ENCODE peak calls at places on chromosomes 3 and 15, in seven cellular contexts. One of them, this sample, is unnamed.

GRCh38 chr3:24680214-24680967 is 185.7 kb upstream of the THRB start:
- DNase-seq in tibial nerve: peak; percentile 66
- DNase-seq in adrenal gland: peak; percentile 64
- DNase-seq in IMR-90: no peak
- DNase-seq in breast epithelium: no peak
- DNase-seq in A549: peak; percentile 58
- DNase-seq in lower leg skin: no peak
- DNase-seq in this sample: no peak

GRCh38 chr3:76097588-76097975 is 312.2 kb upstream of the ZNF717 start:
- DNase-seq in lower leg skin: no peak
- DNase-seq in A549: no peak
- DNase-seq in adrenal gland: no peak
- DNase-seq in IMR-90: peak; percentile 6
- DNase-seq in tibial nerve: no peak
- DNase-seq in breast epithelium: no peak
- DNase-seq in this sample: no peak

GRCh38 chr3:25448750-25449684 is 21.0 kb downstream of the RARB start:
- DNase-seq in IMR-90: peak; percentile 43
- DNase-seq in breast epithelium: peak; percentile 68
- DNase-seq in A549: peak; percentile 60
- DNase-seq in adrenal gland: peak; percentile 82
- DNase-seq in tibial nerve: peak; percentile 77
- DNase-seq in lower leg skin: peak; percentile 91
- DNase-seq in this sample: peak; percentile 25

GRCh38 chr3:26202169-26202568 is 412.3 kb downstream of the OXSM start:
- DNase-seq in tibial nerve: no peak
- DNase-seq in adrenal gland: no peak
- DNase-seq in lower leg skin: no peak
- DNase-seq in A549: no peak
- DNase-seq in breast epithelium: no peak
- DNase-seq in IMR-90: no peak
- DNase-seq in this sample: no peak

GRCh38 chr3:142815803-142816202 is 73.1 kb downstream of the PCOLCE2 start:
- DNase-seq in IMR-90: no peak
- DNase-seq in adrenal gland: no peak
- DNase-seq in lower leg skin: no peak
- DNase-seq in A549: no peak
- DNase-seq in breast epithelium: no peak
- DNase-seq in tibial nerve: no peak
- DNase-seq in this sample: no peak

GRCh38 chr3:81585937-81586336 is 175.5 kb downstream of the GBE1 start:
- DNase-seq in IMR-90: no peak
- DNase-seq in adrenal gland: no peak
- DNase-seq in breast epithelium: no peak
- DNase-seq in lower leg skin: no peak
- DNase-seq in tibial nerve: no peak
- DNase-seq in A549: no peak
- DNase-seq in this sample: no peak

GRCh38 chr3:37218206-37218605 is 43.8 kb upstream of the LRRFIP2 start:
- DNase-seq in A549: no peak
- DNase-seq in lower leg skin: no peak
- DNase-seq in tibial nerve: no peak
- DNase-seq in breast epithelium: no peak
- DNase-seq in IMR-90: no peak
- DNase-seq in adrenal gland: no peak
- DNase-seq in this sample: no peak

GRCh38 chr3:180870008-180870733 is 42.3 kb upstream of the FXR1 start:
- DNase-seq in lower leg skin: peak; percentile 86
- DNase-seq in IMR-90: no peak
- DNase-seq in A549: no peak
- DNase-seq in breast epithelium: no peak
- DNase-seq in tibial nerve: peak; percentile 30
- DNase-seq in adrenal gland: peak; percentile 15
- DNase-seq in this sample: no peak

GRCh38 chr3:167913218-167913902 is 177.8 kb downstream of the SERPINI1 start:
- DNase-seq in A549: peak; percentile 5
- DNase-seq in breast epithelium: no peak
- DNase-seq in tibial nerve: peak; percentile 6
- DNase-seq in lower leg skin: no peak
- DNase-seq in adrenal gland: no peak
- DNase-seq in IMR-90: peak; percentile 3
- DNase-seq in this sample: no peak

GRCh38 chr15:57133127-57133968 is 214.9 kb downstream of the TCF12 start:
- DNase-seq in A549: no peak
- DNase-seq in IMR-90: peak; percentile 34
- DNase-seq in tibial nerve: no peak
- DNase-seq in adrenal gland: no peak
- DNase-seq in lower leg skin: no peak
- DNase-seq in breast epithelium: no peak
- DNase-seq in this sample: no peak

GRCh38 chr3:133563186-133563591 is 10.3 kb upstream of the CDV3 start:
- DNase-seq in tibial nerve: no peak
- DNase-seq in A549: no peak
- DNase-seq in breast epithelium: no peak
- DNase-seq in IMR-90: peak; percentile 61
- DNase-seq in adrenal gland: no peak
- DNase-seq in lower leg skin: no peak
- DNase-seq in this sample: no peak

GRCh38 chr3:46874430-46874829 is 3.1 kb upstream of the PTH1R start:
- DNase-seq in breast epithelium: no peak
- DNase-seq in lower leg skin: no peak
- DNase-seq in adrenal gland: no peak
- DNase-seq in IMR-90: no peak
- DNase-seq in tibial nerve: no peak
- DNase-seq in A549: no peak
- DNase-seq in this sample: no peak

GRCh38 chr3:141603473-141604035 is 116.7 kb downstream of the RASA2 start:
- DNase-seq in tibial nerve: no peak
- DNase-seq in breast epithelium: no peak
- DNase-seq in lower leg skin: no peak
- DNase-seq in A549: no peak
- DNase-seq in IMR-90: peak; percentile 18
- DNase-seq in adrenal gland: no peak
- DNase-seq in this sample: no peak

GRCh38 chr15:44812029-44812517 is 75.7 kb downstream of the TRIM69 start:
- DNase-seq in lower leg skin: no peak
- DNase-seq in breast epithelium: peak; percentile 26
- DNase-seq in A549: no peak
- DNase-seq in adrenal gland: no peak
- DNase-seq in IMR-90: no peak
- DNase-seq in tibial nerve: no peak
- DNase-seq in this sample: peak; percentile 89

GRCh38 chr3:37862219-37862711 is 585 bp downstream of the CTDSPL start:
- DNase-seq in IMR-90: peak; percentile 48
- DNase-seq in adrenal gland: peak; percentile 50
- DNase-seq in A549: peak; percentile 38
- DNase-seq in breast epithelium: no peak
- DNase-seq in tibial nerve: no peak
- DNase-seq in lower leg skin: peak; percentile 89
- DNase-seq in this sample: peak; percentile 71

GRCh38 chr3:99638244-99638948 is at the start of gene COL8A1:
- DNase-seq in A549: no peak
- DNase-seq in tibial nerve: peak; percentile 71
- DNase-seq in lower leg skin: no peak
- DNase-seq in adrenal gland: peak; percentile 34
- DNase-seq in breast epithelium: peak; percentile 36
- DNase-seq in IMR-90: peak; percentile 77
- DNase-seq in this sample: no peak

GRCh38 chr15:85397151-85397550 is 16.7 kb downstream of the AKAP13 start:
- DNase-seq in adrenal gland: no peak
- DNase-seq in IMR-90: no peak
- DNase-seq in lower leg skin: no peak
- DNase-seq in breast epithelium: no peak
- DNase-seq in A549: no peak
- DNase-seq in tibial nerve: no peak
- DNase-seq in this sample: no peak

GRCh38 chr3:80612366-80612765 is 844.6 kb upstream of the ROBO1 start:
- DNase-seq in tibial nerve: no peak
- DNase-seq in adrenal gland: no peak
- DNase-seq in IMR-90: no peak
- DNase-seq in breast epithelium: no peak
- DNase-seq in lower leg skin: no peak
- DNase-seq in A549: no peak
- DNase-seq in this sample: no peak

GRCh38 chr3:4071481-4072184 is 231.5 kb upstream of the SETMAR start:
- DNase-seq in A549: no peak
- DNase-seq in tibial nerve: no peak
- DNase-seq in adrenal gland: no peak
- DNase-seq in breast epithelium: no peak
- DNase-seq in lower leg skin: no peak
- DNase-seq in IMR-90: no peak
- DNase-seq in this sample: no peak

GRCh38 chr15:85730001-85730820 is 64.5 kb downstream of the KLHL25 start:
- DNase-seq in breast epithelium: no peak
- DNase-seq in adrenal gland: no peak
- DNase-seq in A549: peak; percentile 74
- DNase-seq in IMR-90: peak; percentile 71
- DNase-seq in lower leg skin: no peak
- DNase-seq in tibial nerve: peak; percentile 86
- DNase-seq in this sample: peak; percentile 66

GRCh38 chr15:64067564-64068030 is 21.3 kb upstream of the DAPK2 start:
- DNase-seq in A549: peak; percentile 61
- DNase-seq in lower leg skin: peak; percentile 89
- DNase-seq in IMR-90: peak; percentile 44
- DNase-seq in breast epithelium: peak; percentile 37
- DNase-seq in adrenal gland: peak; percentile 70
- DNase-seq in tibial nerve: peak; percentile 81
- DNase-seq in this sample: peak; percentile 71

GRCh38 chr15:60601098-60601497 is 122.2 kb upstream of the ICE2 start:
- DNase-seq in A549: no peak
- DNase-seq in IMR-90: no peak
- DNase-seq in adrenal gland: no peak
- DNase-seq in tibial nerve: no peak
- DNase-seq in breast epithelium: no peak
- DNase-seq in lower leg skin: no peak
- DNase-seq in this sample: no peak

GRCh38 chr15:60602323-60602722 is 123.4 kb upstream of the ICE2 start:
- DNase-seq in A549: no peak
- DNase-seq in adrenal gland: no peak
- DNase-seq in breast epithelium: no peak
- DNase-seq in lower leg skin: no peak
- DNase-seq in tibial nerve: no peak
- DNase-seq in IMR-90: no peak
- DNase-seq in this sample: no peak

GRCh38 chr15:60611592-60612346 is 132.8 kb upstream of the ICE2 start:
- DNase-seq in A549: no peak
- DNase-seq in adrenal gland: no peak
- DNase-seq in lower leg skin: no peak
- DNase-seq in IMR-90: no peak
- DNase-seq in tibial nerve: no peak
- DNase-seq in breast epithelium: no peak
- DNase-seq in this sample: no peak

DNA sequence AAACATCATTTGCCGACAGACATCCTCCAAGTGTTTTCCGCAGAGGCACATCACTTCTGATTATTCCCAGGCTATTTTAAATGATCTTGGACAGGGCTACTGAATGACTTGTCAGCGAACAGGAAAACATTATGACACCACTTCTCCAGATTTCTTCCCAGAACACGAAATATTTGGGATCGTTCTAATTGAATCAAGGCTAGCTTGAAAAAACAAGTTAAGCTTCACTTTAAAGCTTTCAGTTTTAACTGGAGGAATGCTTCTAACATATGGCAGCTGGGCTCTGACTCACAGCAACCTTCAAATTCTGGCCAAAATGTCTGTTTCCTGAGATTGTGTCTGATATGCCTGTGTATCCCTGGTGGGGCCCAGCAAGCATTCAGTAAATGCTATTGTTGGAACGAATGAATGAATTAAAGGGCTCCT is 127.0 kb upstream of the ICE2 start:
- DNase-seq in lower leg skin: no peak
- DNase-seq in A549: no peak
- DNase-seq in IMR-90: peak; percentile 81
- DNase-seq in tibial nerve: no peak
- DNase-seq in adrenal gland: peak; percentile 48
- DNase-seq in breast epithelium: no peak
- DNase-seq in this sample: no peak
- TF ChIP-seq POLR2A in lower leg skin: no peak
- TF ChIP-seq POLR2A in A549: no peak
- TF ChIP-seq POLR2A in IMR-90: no peak
- TF ChIP-seq POLR2A in tibial nerve: no peak
- TF ChIP-seq POLR2A in adrenal gland: no peak
- TF ChIP-seq POLR2A in breast epithelium: no peak
- TF ChIP-seq POLR2A in this sample: no peak

GRCh38 chr3:107512108-107512507 is 10.7 kb upstream of the BBX start:
- DNase-seq in breast epithelium: no peak
- DNase-seq in lower leg skin: no peak
- DNase-seq in tibial nerve: no peak
- DNase-seq in adrenal gland: no peak
- DNase-seq in IMR-90: no peak
- DNase-seq in A549: peak; percentile 5
- DNase-seq in this sample: no peak
- TF ChIP-seq CTCF in breast epithelium: no peak
- TF ChIP-seq CTCF in lower leg skin: no peak
- TF ChIP-seq CTCF in tibial nerve: no peak
- TF ChIP-seq CTCF in adrenal gland: no peak
- TF ChIP-seq CTCF in IMR-90: no peak
- TF ChIP-seq CTCF in A549: no peak
- TF ChIP-seq CTCF in this sample: no peak

DNA sequence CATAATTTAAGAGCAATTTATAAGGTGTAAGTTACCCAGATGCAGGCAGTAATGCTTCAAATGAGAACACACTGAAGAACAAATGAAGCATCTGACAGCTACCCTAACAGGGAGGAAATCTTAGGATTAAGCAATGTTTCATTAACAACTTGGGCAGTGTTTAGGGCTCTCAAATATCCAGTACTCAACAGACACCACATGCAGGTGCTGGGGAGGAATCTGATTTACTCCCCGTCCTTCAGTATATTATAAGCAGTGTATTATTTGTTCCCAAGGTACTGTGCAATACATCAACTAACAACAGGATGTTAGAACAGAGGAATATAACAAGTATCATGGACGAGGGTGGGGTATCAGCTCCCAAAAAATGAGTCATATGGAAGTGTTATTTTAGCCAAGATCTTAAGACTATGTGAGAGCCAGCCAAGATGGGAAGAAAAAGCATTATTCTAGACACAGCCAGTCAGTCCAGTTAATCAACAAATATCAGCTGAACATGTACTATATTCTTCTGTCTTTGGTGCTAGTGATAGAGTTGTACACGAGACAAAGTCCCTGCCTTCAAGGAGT is 20.4 kb downstream of the BTBD1 start:
- DNase-seq in breast epithelium: no peak
- DNase-seq in lower leg skin: no peak
- DNase-seq in adrenal gland: no peak
- DNase-seq in IMR-90: peak; percentile 72
- DNase-seq in tibial nerve: no peak
- DNase-seq in A549: no peak
- DNase-seq in this sample: no peak
- TF ChIP-seq POLR2A in breast epithelium: no peak
- TF ChIP-seq POLR2A in lower leg skin: no peak
- TF ChIP-seq POLR2A in adrenal gland: no peak
- TF ChIP-seq POLR2A in IMR-90: no peak
- TF ChIP-seq POLR2A in tibial nerve: no peak
- TF ChIP-seq POLR2A in A549: no peak
- TF ChIP-seq POLR2A in this sample: no peak

DNA sequence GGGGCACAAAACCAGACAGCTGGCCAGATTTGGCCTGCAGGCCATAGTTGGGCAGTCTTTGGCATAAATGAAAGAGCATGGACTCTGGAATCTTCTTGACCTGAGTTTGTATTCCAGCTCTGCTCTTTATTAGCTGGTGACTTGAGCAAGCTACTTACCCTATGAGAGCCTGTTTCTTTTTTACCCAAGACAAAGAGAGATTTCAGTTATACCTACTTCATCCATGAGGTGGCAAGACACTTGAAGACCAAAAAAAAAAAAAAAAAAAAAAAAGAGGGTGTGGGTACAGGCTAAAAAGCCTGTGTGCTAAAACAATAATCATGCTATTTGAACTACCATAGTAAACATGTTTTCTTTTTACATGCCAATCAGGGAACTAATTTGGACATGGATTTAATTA is 109.0 kb upstream of the FHIT start:
- DNase-seq in A549: no peak
- DNase-seq in tibial nerve: no peak
- DNase-seq in IMR-90: no peak
- DNase-seq in lower leg skin: no peak
- DNase-seq in breast epithelium: no peak
- DNase-seq in adrenal gland: no peak
- DNase-seq in this sample: no peak
- TF ChIP-seq CTCF in A549: no peak
- TF ChIP-seq CTCF in tibial nerve: no peak
- TF ChIP-seq CTCF in IMR-90: no peak
- TF ChIP-seq CTCF in lower leg skin: no peak
- TF ChIP-seq CTCF in breast epithelium: no peak
- TF ChIP-seq CTCF in adrenal gland: no peak
- TF ChIP-seq CTCF in this sample: no peak

This sample was measured in Peyer's patch.